ENCODE peak calls at places on chromosomes 13 and 19, in seven cellular contexts. One of them, this sample, is unnamed.

GRCh38 chr19:34259367-34259865 is 5.1 kb downstream of the GARRE1 start:
- DNase-seq in GM12878: no peak
- DNase-seq in fibroblast of lung: peak; percentile 40
- DNase-seq in CD8-positive, alpha-beta memory T cell: no peak
- DNase-seq in esophagus muscularis mucosa: no peak
- DNase-seq in mucosa of descending colon: no peak
- DNase-seq in upper lobe of right lung: no peak
- DNase-seq in this sample: no peak

GRCh38 chr13:36421447-36421846 is 10.8 kb upstream of the CCNA1 start:
- DNase-seq in GM12878: no peak
- DNase-seq in fibroblast of lung: peak; percentile 60
- DNase-seq in CD8-positive, alpha-beta memory T cell: no peak
- DNase-seq in esophagus muscularis mucosa: no peak
- DNase-seq in mucosa of descending colon: no peak
- DNase-seq in upper lobe of right lung: no peak
- DNase-seq in this sample: no peak

GRCh38 chr13:21691928-21692327 is 21.1 kb downstream of the FGF9 start:
- DNase-seq in GM12878: no peak
- DNase-seq in fibroblast of lung: no peak
- DNase-seq in CD8-positive, alpha-beta memory T cell: no peak
- DNase-seq in esophagus muscularis mucosa: no peak
- DNase-seq in mucosa of descending colon: no peak
- DNase-seq in upper lobe of right lung: no peak
- DNase-seq in this sample: no peak

GRCh38 chr13:44141725-44142539 is 231.7 kb upstream of the SERP2 start:
- DNase-seq in GM12878: peak; percentile 31
- DNase-seq in fibroblast of lung: peak; percentile 92
- DNase-seq in CD8-positive, alpha-beta memory T cell: peak; percentile 95
- DNase-seq in esophagus muscularis mucosa: peak; percentile 99
- DNase-seq in mucosa of descending colon: peak; percentile 99
- DNase-seq in upper lobe of right lung: peak; percentile 99
- DNase-seq in this sample: peak; percentile 99

GRCh38 chr19:50658438-50659317 is 9.4 kb downstream of the C19orf81 start:
- DNase-seq in GM12878: no peak
- DNase-seq in fibroblast of lung: peak; percentile 10
- DNase-seq in CD8-positive, alpha-beta memory T cell: no peak
- DNase-seq in esophagus muscularis mucosa: no peak
- DNase-seq in mucosa of descending colon: peak; percentile 65
- DNase-seq in upper lobe of right lung: peak; percentile 93
- DNase-seq in this sample: peak; percentile 82

GRCh38 chr19:15332311-15332996 is at the start of gene BRD4:
- DNase-seq in GM12878: no peak
- DNase-seq in fibroblast of lung: peak; percentile 54
- DNase-seq in CD8-positive, alpha-beta memory T cell: peak; percentile 68
- DNase-seq in esophagus muscularis mucosa: no peak
- DNase-seq in mucosa of descending colon: peak; percentile 85
- DNase-seq in upper lobe of right lung: peak; percentile 90
- DNase-seq in this sample: peak; percentile 83

GRCh38 chr13:30551194-30551593 is 66.5 kb upstream of the USPL1 start:
- DNase-seq in GM12878: no peak
- DNase-seq in fibroblast of lung: no peak
- DNase-seq in CD8-positive, alpha-beta memory T cell: no peak
- DNase-seq in esophagus muscularis mucosa: no peak
- DNase-seq in mucosa of descending colon: no peak
- DNase-seq in upper lobe of right lung: no peak
- DNase-seq in this sample: no peak

GRCh38 chr13:76764429-76764828 is 121.8 kb downstream of the KCTD12 start:
- DNase-seq in GM12878: no peak
- DNase-seq in fibroblast of lung: peak; percentile 10
- DNase-seq in CD8-positive, alpha-beta memory T cell: no peak
- DNase-seq in esophagus muscularis mucosa: no peak
- DNase-seq in mucosa of descending colon: peak; percentile 36
- DNase-seq in upper lobe of right lung: peak; percentile 63
- DNase-seq in this sample: peak; percentile 67

GRCh38 chr13:71067164-71067815 is 799.7 kb downstream of the DACH1 start:
- DNase-seq in GM12878: no peak
- DNase-seq in fibroblast of lung: no peak
- DNase-seq in CD8-positive, alpha-beta memory T cell: no peak
- DNase-seq in esophagus muscularis mucosa: no peak
- DNase-seq in mucosa of descending colon: no peak
- DNase-seq in upper lobe of right lung: no peak
- DNase-seq in this sample: no peak

GRCh38 chr13:51763486-51763885 is 40.5 kb downstream of the DHRS12 start:
- DNase-seq in GM12878: no peak
- DNase-seq in fibroblast of lung: no peak
- DNase-seq in CD8-positive, alpha-beta memory T cell: no peak
- DNase-seq in esophagus muscularis mucosa: peak; percentile 7
- DNase-seq in mucosa of descending colon: no peak
- DNase-seq in upper lobe of right lung: no peak
- DNase-seq in this sample: no peak

GRCh38 chr13:53276265-53276664 is 247.7 kb downstream of the OLFM4 start:
- DNase-seq in GM12878: no peak
- DNase-seq in fibroblast of lung: no peak
- DNase-seq in CD8-positive, alpha-beta memory T cell: no peak
- DNase-seq in esophagus muscularis mucosa: no peak
- DNase-seq in mucosa of descending colon: no peak
- DNase-seq in upper lobe of right lung: no peak
- DNase-seq in this sample: no peak

GRCh38 chr19:45498411-45499195 is at the start of gene PPM1N:
- DNase-seq in GM12878: no peak
- DNase-seq in fibroblast of lung: no peak
- DNase-seq in CD8-positive, alpha-beta memory T cell: peak; percentile 55
- DNase-seq in esophagus muscularis mucosa: no peak
- DNase-seq in mucosa of descending colon: peak; percentile 75
- DNase-seq in upper lobe of right lung: peak; percentile 72
- DNase-seq in this sample: no peak
- H3K4me3 ChIP-seq in GM12878: peak within 1 kb of the TSS; percentile 48
- H3K4me3 ChIP-seq in fibroblast of lung: peak within 1 kb of the TSS; percentile 47
- H3K4me3 ChIP-seq in CD8-positive, alpha-beta memory T cell: peak within 1 kb of the TSS; percentile 56
- H3K4me3 ChIP-seq in esophagus muscularis mucosa: peak within 1 kb of the TSS; percentile 77
- H3K4me3 ChIP-seq in mucosa of descending colon: no peak within 1 kb of the TSS
- H3K4me3 ChIP-seq in upper lobe of right lung: peak within 1 kb of the TSS; percentile 68
- H3K4me3 ChIP-seq in this sample: peak within 1 kb of the TSS; percentile 77

GRCh38 chr19:38164526-38164925 is 59.5 kb downstream of the DPF1 start:
- DNase-seq in GM12878: no peak
- DNase-seq in fibroblast of lung: no peak
- DNase-seq in CD8-positive, alpha-beta memory T cell: no peak
- DNase-seq in esophagus muscularis mucosa: no peak
- DNase-seq in mucosa of descending colon: no peak
- DNase-seq in upper lobe of right lung: no peak
- DNase-seq in this sample: no peak
- H3K4me3 ChIP-seq in GM12878: no peak overlapping the region
- H3K4me3 ChIP-seq in fibroblast of lung: no peak overlapping the region
- H3K4me3 ChIP-seq in CD8-positive, alpha-beta memory T cell: no peak overlapping the region
- H3K4me3 ChIP-seq in esophagus muscularis mucosa: no peak overlapping the region
- H3K4me3 ChIP-seq in mucosa of descending colon: no peak overlapping the region
- H3K4me3 ChIP-seq in upper lobe of right lung: no peak overlapping the region
- H3K4me3 ChIP-seq in this sample: no peak overlapping the region

DNA sequence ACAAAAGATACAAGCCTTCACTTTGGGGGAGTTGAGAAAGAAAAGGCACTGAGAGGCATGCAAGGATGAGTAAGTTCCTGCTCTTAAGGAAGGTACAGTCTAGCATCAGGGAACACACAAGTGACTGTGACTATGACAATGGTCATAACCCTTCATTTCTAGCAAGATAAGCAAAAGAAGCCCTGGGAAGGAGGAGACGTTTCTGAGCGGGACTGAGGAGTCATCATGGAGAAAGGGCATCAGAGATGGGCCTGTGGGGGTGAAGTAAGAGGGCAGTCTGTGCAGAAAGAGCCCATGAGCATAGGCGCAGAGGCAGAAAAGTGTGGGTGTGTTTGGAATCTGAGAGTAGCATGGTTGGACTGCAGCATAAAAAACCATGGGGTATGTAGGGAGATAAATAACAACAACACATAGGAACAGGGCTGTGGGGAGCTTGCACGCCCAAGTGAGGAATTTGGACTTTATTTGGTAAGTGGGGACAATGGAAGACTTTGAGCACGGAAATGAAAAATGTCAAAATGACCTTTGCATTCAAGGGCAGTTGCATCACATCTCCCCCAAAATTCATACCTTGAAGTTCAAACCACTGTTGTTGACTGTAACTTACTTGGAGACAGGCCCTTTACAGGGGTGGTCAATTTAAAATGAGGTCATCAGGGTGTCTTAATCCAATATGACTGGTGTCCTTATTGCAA is 86.7 kb downstream of the MBNL2 start:
- DNase-seq in GM12878: no peak
- DNase-seq in fibroblast of lung: peak; percentile 42
- DNase-seq in CD8-positive, alpha-beta memory T cell: no peak
- DNase-seq in esophagus muscularis mucosa: no peak
- DNase-seq in mucosa of descending colon: no peak
- DNase-seq in upper lobe of right lung: no peak
- DNase-seq in this sample: no peak
- H3K4me3 ChIP-seq in GM12878: no peak overlapping the region
- H3K4me3 ChIP-seq in fibroblast of lung: no peak overlapping the region
- H3K4me3 ChIP-seq in CD8-positive, alpha-beta memory T cell: no peak overlapping the region
- H3K4me3 ChIP-seq in esophagus muscularis mucosa: no peak overlapping the region
- H3K4me3 ChIP-seq in mucosa of descending colon: no peak overlapping the region
- H3K4me3 ChIP-seq in upper lobe of right lung: no peak overlapping the region
- H3K4me3 ChIP-seq in this sample: no peak overlapping the region

DNA sequence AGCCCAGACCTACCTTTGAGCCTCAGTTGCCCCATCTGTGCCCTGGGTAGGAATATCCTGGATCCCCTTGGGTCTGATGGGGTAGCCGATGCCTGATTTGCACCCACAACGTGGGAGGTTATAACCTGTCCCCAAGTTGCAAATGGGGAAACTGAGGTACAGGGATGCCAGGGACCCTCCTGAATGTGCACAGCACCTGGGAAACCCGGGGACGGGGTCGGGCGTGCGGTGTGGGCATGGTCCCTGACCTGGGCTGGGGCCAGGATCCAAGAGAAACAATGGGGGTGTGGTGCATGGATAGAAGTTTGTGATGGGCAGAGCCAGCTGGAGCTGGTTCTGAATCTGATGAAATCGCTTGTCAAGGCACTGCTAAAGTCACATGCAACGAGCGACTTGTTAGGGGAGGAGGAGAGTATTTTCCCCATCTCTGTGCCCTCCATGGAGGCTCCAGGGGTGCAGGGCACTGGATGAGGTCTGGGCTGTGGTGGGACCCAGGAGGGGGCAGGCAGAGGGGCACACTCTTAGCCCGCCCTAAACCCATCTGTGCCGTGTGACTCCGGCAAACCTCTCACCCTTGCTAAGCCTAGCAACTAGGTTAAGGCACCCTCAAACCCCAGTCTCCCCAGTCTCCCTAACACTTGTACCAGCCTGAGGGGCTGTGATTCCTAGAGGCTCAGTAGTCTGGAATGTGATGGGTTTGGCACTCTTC is 739 bp downstream of the GDF15 start:
- DNase-seq in GM12878: no peak
- DNase-seq in fibroblast of lung: no peak
- DNase-seq in CD8-positive, alpha-beta memory T cell: no peak
- DNase-seq in esophagus muscularis mucosa: no peak
- DNase-seq in mucosa of descending colon: peak; percentile 70
- DNase-seq in upper lobe of right lung: no peak
- DNase-seq in this sample: no peak
- H3K4me3 ChIP-seq in GM12878: peak overlapping the region; percentile 5
- H3K4me3 ChIP-seq in fibroblast of lung: peak overlapping the region; percentile 92
- H3K4me3 ChIP-seq in CD8-positive, alpha-beta memory T cell: peak overlapping the region; percentile 37
- H3K4me3 ChIP-seq in esophagus muscularis mucosa: peak overlapping the region; percentile 30
- H3K4me3 ChIP-seq in mucosa of descending colon: peak overlapping the region; percentile 30
- H3K4me3 ChIP-seq in upper lobe of right lung: peak overlapping the region; percentile 56
- H3K4me3 ChIP-seq in this sample: peak overlapping the region; percentile 53

GRCh38 chr19:47240996-47241918 is 10.3 kb upstream of the BBC3 start:
- DNase-seq in GM12878: no peak
- DNase-seq in fibroblast of lung: peak; percentile 77
- DNase-seq in CD8-positive, alpha-beta memory T cell: peak; percentile 79
- DNase-seq in esophagus muscularis mucosa: no peak
- DNase-seq in mucosa of descending colon: peak; percentile 83
- DNase-seq in upper lobe of right lung: peak; percentile 90
- DNase-seq in this sample: peak; percentile 83
- H3K4me3 ChIP-seq in GM12878: no peak overlapping the region
- H3K4me3 ChIP-seq in fibroblast of lung: peak overlapping the region; percentile 19
- H3K4me3 ChIP-seq in CD8-positive, alpha-beta memory T cell: peak overlapping the region; percentile 2
- H3K4me3 ChIP-seq in esophagus muscularis mucosa: no peak overlapping the region
- H3K4me3 ChIP-seq in mucosa of descending colon: no peak overlapping the region
- H3K4me3 ChIP-seq in upper lobe of right lung: no peak overlapping the region
- H3K4me3 ChIP-seq in this sample: no peak overlapping the region

This sample was measured in lower lobe of right lung.